ENCODE peak calls at places on chromosomes 1 and 21, in ten cellular contexts. G, Z, O, S, D, N, M, C, V and F are unnamed samples.

GRCh38 chr21:36966846-36967657 is 583 bp upstream of the HLCS start:
- DNase-seq in C (peak; percentile 77), D (no peak), Z (no peak), N (no peak), S (no peak), M (peak; percentile 90), O (no peak), G (no peak), V (no peak), F (no peak)

GRCh38 chr1:181144238-181144637 is 55.7 kb downstream of the IER5 start:
- DNase-seq in S (no peak), Z (no peak), C (no peak), G (no peak), N (no peak), V (no peak), O (no peak), M (no peak), D (no peak), F (no peak)

GRCh38 chr21:44329086-44329889 is 9.9 kb downstream of the CFAP410 start:
- DNase-seq in G (no peak), D (no peak), V (no peak), O (no peak), S (no peak), C (no peak), Z (no peak), M (no peak), N (no peak), F (no peak)

GRCh38 chr1:44034976-44035716 is 3.9 kb upstream of the SLC6A9 start:
- DNase-seq in G (no peak), M (no peak), N (no peak), V (no peak), C (no peak), D (no peak), Z (no peak), O (no peak), S (no peak), F (no peak)

GRCh38 chr1:27539901-27540861 is 50.2 kb upstream of the WASF2 start:
- DNase-seq in D (no peak), M (no peak), G (no peak), O (no peak), S (peak; percentile 67), V (peak; percentile 31), Z (no peak), C (no peak), N (peak; percentile 87), F (no peak)

GRCh38 chr1:26799479-26800133 is 11.9 kb downstream of the PIGV start:
- DNase-seq in S (peak; percentile 78), C (no peak), D (no peak), G (peak; percentile 70), V (peak; percentile 42), M (no peak), Z (no peak), N (peak; percentile 38), O (peak; percentile 39), F (no peak)

GRCh38 chr1:99590578-99591209 is 55.2 kb upstream of the PALMD start:
- DNase-seq in C (no peak), M (no peak), G (no peak), D (no peak), N (peak; percentile 19), V (no peak), S (peak; percentile 72), Z (no peak), O (no peak), F (no peak)

GRCh38 chr1:152801333-152801732 is 4.8 kb downstream of the LCE1D start:
- DNase-seq in Z (no peak), C (no peak), M (no peak), S (no peak), O (no peak), N (no peak), V (no peak), G (no peak), D (no peak), F (no peak)

GRCh38 chr1:88036345-88036999 is 647.6 kb upstream of the PKN2 start:
- DNase-seq in V (no peak), Z (no peak), N (no peak), G (no peak), M (peak; percentile 73), O (no peak), S (no peak), D (no peak), C (no peak), F (no peak)